ENCODE peak calls at places on chromosomes 7 and 10, in nine cellular contexts. A is EL; H is aorta; M is T follicular helper cell; Q is NCI-H2171; I is Daoy; G is Karpas-422; R is activated naive CD4-positive, alpha-beta T cell treated with anti-CD3 and anti-CD28 coated beads for 36 hours; W is head of caudate nucleus. Z is an unnamed sample.

GRCh38 chr10:46558411-46559185 is 2.1 kb upstream of the GPRIN2 start:
- DNase-seq in W (no peak), Q (no peak), I (no peak), R (no peak), G (no peak), A (no peak), H (peak), M (no peak), Z (no peak)

GRCh38 chr7:43038229-43038628 is 74.2 kb upstream of the HECW1 start:
- DNase-seq in I (peak), G (no peak), H (no peak), A (peak), Q (no peak), R (no peak), W (peak), M (no peak), Z (peak)

GRCh38 chr10:87817873-87818504 is at the start of gene ATAD1:
- DNase-seq in M (peak), G (peak), I (peak), H (peak), A (peak), W (peak), Q (peak), R (peak), Z (peak)

GRCh38 chr10:77702166-77702565 is 64.6 kb upstream of the KCNMA1 start:
- DNase-seq in I (peak), Q (no peak), W (no peak), A (peak), R (no peak), H (no peak), M (no peak), G (no peak), Z (peak)

GRCh38 chr10:78991187-78991586 is 77.6 kb upstream of the ZMIZ1 start:
- DNase-seq in G (peak), Q (no peak), R (no peak), W (no peak), I (peak), H (no peak), A (peak), M (no peak), Z (peak)

GRCh38 chr10:96556003-96556402 is 30.8 kb downstream of the TM9SF3 start:
- DNase-seq in I (no peak), R (peak), A (peak), H (no peak), M (no peak), Q (peak), G (no peak), W (peak), Z (peak)

GRCh38 chr7:39691821-39692220 is 68.4 kb downstream of the RALA start:
- DNase-seq in W (no peak), R (no peak), H (no peak), G (no peak), M (no peak), Q (no peak), I (no peak), A (peak), Z (peak)

GRCh38 chr7:150854066-150855000 is 2.0 kb downstream of the AOC1 start:
- DNase-seq in W (no peak), G (no peak), H (peak), R (no peak), I (no peak), A (no peak), M (no peak), Q (no peak), Z (no peak)

GRCh38 chr7:131087756-131088658 is 239.7 kb upstream of the MKLN1 start:
- DNase-seq in M (no peak), I (no peak), H (no peak), R (no peak), G (no peak), W (no peak), Q (no peak), A (no peak), Z (no peak)

GRCh38 chr10:19811517-19811916 is 4.7 kb upstream of the PLXDC2 start:
- DNase-seq in W (peak), A (no peak), Q (no peak), I (no peak), R (no peak), G (no peak), H (no peak), M (no peak), Z (no peak)

GRCh38 chr10:24617771-24618396 is 105.8 kb downstream of the ARHGAP21 start:
- DNase-seq in G (peak), I (peak), M (peak), W (peak), Q (no peak), H (peak), A (peak), R (peak), Z (peak)

GRCh38 chr7:142376356-142376997 is 118.6 kb upstream of the PRSS58 start:
- DNase-seq in R (no peak), M (no peak), H (no peak), I (no peak), Q (no peak), W (no peak), A (peak), G (no peak), Z (no peak)

GRCh38 chr10:44933922-44934321 is 22.8 kb downstream of the TMEM72 start:
- DNase-seq in A (no peak), Q (no peak), R (no peak), M (no peak), W (no peak), G (no peak), H (no peak), I (no peak), Z (no peak)

GRCh38 chr10:127492607-127493250 is 56.4 kb upstream of the NPS start:
- DNase-seq in W (no peak), Q (no peak), A (no peak), M (no peak), R (no peak), I (peak), H (no peak), G (peak), Z (no peak)

GRCh38 chr10:119817991-119818888 is 54.4 kb downstream of the MCMBP start:
- DNase-seq in Q (no peak), G (no peak), A (peak), I (no peak), M (peak), W (peak), R (peak), H (peak), Z (no peak)

GRCh38 chr10:104680467-104681401 is 39.6 kb downstream of the SORCS3 start:
- DNase-seq in Q (no peak), M (no peak), I (no peak), R (no peak), H (no peak), W (peak), G (no peak), A (peak), Z (peak)